ENCODE peak calls at places on chromosome 13, in four cellular contexts. One of them, this sample, is unnamed.

GRCh38 chr13:101401196-101401595 is 15.1 kb downstream of the NALCN start:
- DNase-seq in heart left ventricle: no peak
- DNase-seq in ascending aorta: no peak
- DNase-seq in MM.1S: no peak
- DNase-seq in this sample: no peak

GRCh38 chr13:111177081-111177711 is 62.1 kb downstream of the ARHGEF7 start:
- DNase-seq in heart left ventricle: peak; percentile 82
- DNase-seq in ascending aorta: peak; percentile 28
- DNase-seq in MM.1S: no peak
- DNase-seq in this sample: no peak

GRCh38 chr13:44629465-44630183 is 53.5 kb upstream of the TSC22D1 start:
- DNase-seq in heart left ventricle: no peak
- DNase-seq in ascending aorta: no peak
- DNase-seq in MM.1S: no peak
- DNase-seq in this sample: no peak

GRCh38 chr13:60591348-60591747 is 194.3 kb downstream of the TDRD3 start:
- DNase-seq in heart left ventricle: no peak
- DNase-seq in ascending aorta: no peak
- DNase-seq in MM.1S: no peak
- DNase-seq in this sample: no peak

GRCh38 chr13:94988654-94989053 is 276.3 kb upstream of the SOX21 start:
- DNase-seq in heart left ventricle: no peak
- DNase-seq in ascending aorta: no peak
- DNase-seq in MM.1S: no peak
- DNase-seq in this sample: no peak

GRCh38 chr13:110274687-110275086 is 32.3 kb downstream of the COL4A1 start:
- DNase-seq in heart left ventricle: no peak
- DNase-seq in ascending aorta: no peak
- DNase-seq in MM.1S: no peak
- DNase-seq in this sample: no peak

GRCh38 chr13:84591444-84591843 is 709.2 kb upstream of the SLITRK1 start:
- DNase-seq in heart left ventricle: no peak
- DNase-seq in ascending aorta: no peak
- DNase-seq in MM.1S: no peak
- DNase-seq in this sample: no peak

GRCh38 chr13:111924676-111925075 is 142.3 kb upstream of the SOX1 start:
- DNase-seq in heart left ventricle: no peak
- DNase-seq in ascending aorta: no peak
- DNase-seq in MM.1S: no peak
- DNase-seq in this sample: no peak

GRCh38 chr13:51811046-51811445 is 7.1 kb upstream of the DHRS12 start:
- DNase-seq in heart left ventricle: no peak
- DNase-seq in ascending aorta: no peak
- DNase-seq in MM.1S: no peak
- DNase-seq in this sample: no peak

GRCh38 chr13:33262069-33262487 is 23.5 kb downstream of the STARD13 start:
- DNase-seq in heart left ventricle: peak; percentile 46
- DNase-seq in ascending aorta: no peak
- DNase-seq in MM.1S: no peak
- DNase-seq in this sample: no peak

GRCh38 chr13:42355118-42355840 is 83.3 kb downstream of the AKAP11 start:
- DNase-seq in heart left ventricle: no peak
- DNase-seq in ascending aorta: no peak
- DNase-seq in MM.1S: no peak
- DNase-seq in this sample: no peak

GRCh38 chr13:80084086-80084676 is 256.7 kb downstream of the SPRY2 start:
- DNase-seq in heart left ventricle: no peak
- DNase-seq in ascending aorta: no peak
- DNase-seq in MM.1S: no peak
- DNase-seq in this sample: no peak

GRCh38 chr13:76828316-76828741 is 57.9 kb downstream of the KCTD12 start:
- DNase-seq in heart left ventricle: no peak
- DNase-seq in ascending aorta: no peak
- DNase-seq in MM.1S: no peak
- DNase-seq in this sample: no peak

GRCh38 chr13:34627905-34628682 is 314.0 kb upstream of the NBEA start:
- DNase-seq in heart left ventricle: no peak
- DNase-seq in ascending aorta: no peak
- DNase-seq in MM.1S: no peak
- DNase-seq in this sample: no peak
- H3K4me3 ChIP-seq in heart left ventricle: no peak overlapping the region
- H3K4me3 ChIP-seq in ascending aorta: no peak overlapping the region
- H3K4me3 ChIP-seq in MM.1S: no peak overlapping the region
- H3K4me3 ChIP-seq in this sample: no peak overlapping the region

DNA sequence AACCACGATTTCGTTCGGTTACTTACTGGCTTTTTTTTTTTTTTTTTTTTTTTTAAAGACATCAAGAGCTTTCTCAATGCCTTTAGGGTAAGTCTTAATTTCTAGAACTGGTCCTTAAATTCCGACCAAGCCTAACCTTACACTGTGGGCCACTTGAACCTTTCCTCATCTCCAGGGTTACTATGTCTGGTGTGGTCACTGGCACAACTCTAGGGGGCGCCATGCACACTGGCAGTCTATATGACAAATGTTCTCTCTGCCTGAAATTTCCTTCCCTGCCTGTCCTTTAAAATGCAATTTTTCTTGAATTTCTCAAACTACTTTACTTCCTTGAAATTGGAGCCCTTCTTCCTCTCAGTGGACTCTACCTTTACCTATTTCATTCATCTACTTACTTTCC is 227.4 kb downstream of the KLF5 start:
- DNase-seq in heart left ventricle: no peak
- DNase-seq in ascending aorta: no peak
- DNase-seq in MM.1S: no peak
- DNase-seq in this sample: no peak
- TF ChIP-seq CTCF in heart left ventricle: no peak
- TF ChIP-seq CTCF in ascending aorta: no peak
- TF ChIP-seq CTCF in MM.1S: no peak
- TF ChIP-seq CTCF in this sample: no peak

DNA sequence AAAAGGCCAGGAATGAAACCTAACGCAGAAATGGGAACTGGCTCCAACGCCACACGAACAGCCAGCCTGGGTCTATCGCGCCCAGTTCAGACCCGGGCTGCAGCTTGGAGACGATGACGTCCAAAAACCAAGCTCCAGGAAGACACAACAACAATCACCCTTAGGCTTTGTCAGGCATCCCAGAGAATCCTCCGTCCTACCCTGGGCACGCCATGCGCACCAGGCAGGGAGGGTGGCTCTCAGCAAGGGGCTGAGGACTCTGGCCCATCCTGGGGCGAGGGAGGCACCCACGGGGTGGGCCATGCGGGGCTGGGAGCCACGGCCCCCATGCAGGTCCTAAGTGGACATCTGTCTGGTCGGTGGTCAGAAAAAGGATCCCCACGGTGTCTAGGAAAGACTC is 9.0 kb downstream of the RASA3 start:
- DNase-seq in heart left ventricle: no peak
- DNase-seq in ascending aorta: no peak
- DNase-seq in MM.1S: no peak
- DNase-seq in this sample: no peak
- H3K4me1 ChIP-seq in heart left ventricle: no peaks in the 10 kb centered on the region
- H3K4me1 ChIP-seq in ascending aorta: peaks cover 23% of the 10 kb centered on the region
- H3K4me1 ChIP-seq in MM.1S: no peaks in the 10 kb centered on the region
- H3K4me1 ChIP-seq in this sample: peaks cover 67% of the 10 kb centered on the region

DNA sequence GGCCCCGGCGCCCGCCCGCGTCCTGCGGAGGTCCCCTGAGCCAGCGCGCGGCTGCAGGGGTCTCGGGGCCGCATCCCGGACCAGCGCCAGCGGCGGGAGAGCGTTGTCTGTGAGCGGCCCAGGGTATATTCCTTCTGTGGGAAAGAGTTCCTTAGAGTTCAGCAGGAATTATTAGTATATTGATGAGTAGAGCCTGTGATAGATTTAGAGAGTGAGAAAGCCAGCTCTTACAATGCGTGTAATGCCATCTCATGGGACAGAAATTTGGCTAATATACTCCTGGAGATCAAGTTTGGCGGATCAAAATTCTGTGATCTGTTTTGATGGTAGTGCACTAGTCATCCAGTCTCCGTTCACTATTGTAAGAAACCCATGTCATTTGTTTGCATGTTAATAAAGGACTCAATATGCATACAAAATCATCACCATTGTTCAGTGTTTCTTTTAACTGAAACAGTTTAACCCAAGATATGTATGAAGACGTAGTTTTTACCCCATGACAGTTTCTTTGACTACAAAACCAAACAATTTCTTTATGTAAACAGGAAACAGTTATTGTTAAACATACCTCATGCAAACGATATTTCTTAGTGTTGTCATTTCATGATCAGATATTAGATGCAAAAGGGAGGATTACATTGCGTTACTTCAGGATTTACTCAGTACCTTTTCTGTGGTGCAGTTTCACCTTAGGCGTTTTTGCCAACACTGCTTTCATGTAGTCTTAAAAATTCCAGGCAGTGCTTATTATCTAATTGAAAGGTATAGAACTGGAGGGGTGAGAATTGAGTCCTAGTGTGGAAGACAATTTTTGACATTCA is 9.9 kb downstream of the TNFRSF19 start:
- DNase-seq in heart left ventricle: no peak
- DNase-seq in ascending aorta: no peak
- DNase-seq in MM.1S: no peak
- DNase-seq in this sample: no peak
- H3K4me3 ChIP-seq in heart left ventricle: peak overlapping the region; percentile 93
- H3K4me3 ChIP-seq in ascending aorta: peak overlapping the region; percentile 81
- H3K4me3 ChIP-seq in MM.1S: peak overlapping the region; percentile 63
- H3K4me3 ChIP-seq in this sample: peak overlapping the region; percentile 66

GRCh38 chr13:113405481-113406300 is 41.8 kb upstream of the GRTP1 start:
- DNase-seq in heart left ventricle: peak; percentile 44
- DNase-seq in ascending aorta: no peak
- DNase-seq in MM.1S: no peak
- DNase-seq in this sample: peak; percentile 53
- TF ChIP-seq CTCF in heart left ventricle: no peak
- TF ChIP-seq CTCF in ascending aorta: no peak
- TF ChIP-seq CTCF in MM.1S: no peak
- TF ChIP-seq CTCF in this sample: no peak